ENCODE peak calls at places on chromosomes 3 and 15, in six cellular contexts. C is esophagus muscularis mucosa; S is fibroblast of lung; M is CD4-positive, alpha-beta T cell; O is choroid plexus epithelial cell; P is mesothelial cell of epicardium. U is an unnamed sample.

GRCh38 chr15:95930659-95931375 is 399.7 kb upstream of the NR2F2 start:
- DNase-seq in P (no peak), M (no peak), O (no peak), S (no peak), C (no peak), U (no peak)

GRCh38 chr15:39942101-39942752 is 8.3 kb downstream of the EIF2AK4 start:
- DNase-seq in P (no peak), M (no peak), C (no peak), S (peak; percentile 68), O (peak; percentile 79), U (no peak)

GRCh38 chr3:72338082-72338941 is 509.9 kb downstream of the SHQ1 start:
- DNase-seq in C (no peak), S (no peak), P (no peak), M (no peak), O (no peak), U (no peak)

GRCh38 chr3:60294181-60294580 is 957.1 kb downstream of the FHIT start:
- DNase-seq in P (no peak), C (no peak), S (peak; percentile 96), M (no peak), O (peak; percentile 91), U (no peak)

GRCh38 chr3:129424185-129424841 is 4.1 kb downstream of the EFCAB12 start:
- DNase-seq in S (no peak), C (no peak), M (no peak), O (peak; percentile 73), P (no peak), U (no peak)

GRCh38 chr3:161455962-161456361 is 40.6 kb upstream of the OTOL1 start:
- DNase-seq in M (no peak), P (no peak), C (no peak), O (no peak), S (no peak), U (no peak)

GRCh38 chr3:48897401-48898376 is 993 bp downstream of the SLC25A20 start:
- DNase-seq in M (no peak), C (no peak), O (peak; percentile 11), S (peak; percentile 7), P (no peak), U (no peak)

GRCh38 chr15:33156021-33156420 is 38.5 kb downstream of the FMN1 start:
- DNase-seq in C (no peak), S (no peak), P (no peak), M (no peak), O (no peak), U (no peak)

GRCh38 chr3:61682671-61683408 is 121.5 kb downstream of the PTPRG start:
- DNase-seq in O (no peak), C (no peak), P (no peak), M (no peak), S (no peak), U (no peak)

GRCh38 chr3:71369733-71370391 is 213.7 kb downstream of the FOXP1 start:
- DNase-seq in O (peak; percentile 68), S (peak; percentile 56), C (no peak), P (no peak), M (no peak), U (no peak)

GRCh38 chr15:37586976-37587375 is 347.5 kb upstream of the TMCO5A start:
- DNase-seq in O (no peak), C (no peak), S (peak; percentile 52), M (no peak), P (no peak), U (no peak)

GRCh38 chr3:146250449-146251382 is at the start of gene PLSCR4:
- DNase-seq in O (peak; percentile 86), M (no peak), C (peak; percentile 95), P (peak; percentile 64), S (peak; percentile 82), U (peak; percentile 18)

GRCh38 chr3:45225465-45226205 is 452 bp downstream of the TMEM158 start:
- DNase-seq in O (peak; percentile 46), M (no peak), S (no peak), C (no peak), P (peak; percentile 54), U (no peak)

GRCh38 chr3:9399746-9400145 is 2.3 kb downstream of the SETD5 start:
- DNase-seq in O (peak; percentile 98), P (peak; percentile 54), C (no peak), S (peak; percentile 97), M (no peak), U (peak; percentile 30)

GRCh38 chr3:122690096-122690495 is 9.5 kb downstream of the PARP14 start:
- DNase-seq in P (no peak), O (no peak), C (no peak), M (no peak), S (no peak), U (no peak)

GRCh38 chr3:104437131-104437750 is 929.5 kb upstream of the ALCAM start:
- DNase-seq in M (no peak), S (peak; percentile 78), P (no peak), C (no peak), O (peak; percentile 85), U (no peak)

GRCh38 chr3:124845406-124845805 is 41.8 kb downstream of the ITGB5 start:
- DNase-seq in P (no peak), S (peak; percentile 92), C (no peak), M (no peak), O (peak; percentile 93), U (no peak)

GRCh38 chr3:9201278-9201677 is 48.2 kb downstream of the SRGAP3 start:
- DNase-seq in P (no peak), M (no peak), S (no peak), O (no peak), C (no peak), U (no peak)

GRCh38 chr15:101488300-101489164 is 975 bp downstream of the PCSK6 start:
- DNase-seq in S (no peak), C (no peak), O (no peak), P (no peak), M (no peak), U (no peak)

GRCh38 chr3:29156071-29156715 is 124.7 kb upstream of the RBMS3 start:
- DNase-seq in S (no peak), O (no peak), C (no peak), P (no peak), M (no peak), U (no peak)

GRCh38 chr15:34665498-34666116 is 82.2 kb upstream of the GOLGA8B start:
- DNase-seq in C (no peak), M (no peak), O (no peak), S (no peak), P (no peak), U (no peak)

GRCh38 chr15:63501256-63502089 is 2.9 kb upstream of the USP3 start:
- DNase-seq in S (peak; percentile 97), C (no peak), M (peak; percentile 28), P (peak; percentile 59), O (peak; percentile 92), U (no peak)

GRCh38 chr3:44976002-44976815 is at the start of the genes EXOSC7 and ZDHHC3:
- DNase-seq in P (peak; percentile 85), M (peak; percentile 85), S (peak; percentile 85), O (peak; percentile 87), C (peak; percentile 97), U (peak; percentile 68)

DNA sequence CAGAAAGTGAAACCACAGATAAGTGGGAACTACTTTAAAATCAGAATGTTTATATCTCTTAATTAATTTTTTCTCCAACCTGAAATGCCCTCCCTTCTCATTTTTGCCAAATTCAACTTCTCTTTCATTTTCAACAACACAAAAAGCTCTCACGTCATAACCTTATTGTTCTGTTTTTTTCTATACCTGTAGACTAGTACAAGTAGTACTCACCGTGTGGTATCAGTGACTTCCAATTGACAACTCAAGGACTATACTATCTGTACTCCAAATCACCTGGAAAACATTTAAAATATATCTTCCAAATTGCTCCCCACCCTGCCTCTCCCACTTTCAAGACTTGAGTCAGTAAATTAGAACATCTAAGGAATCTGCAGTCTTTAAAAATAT is 72.8 kb upstream of the ZNF280D start:
- DNase-seq in M (no peak), O (no peak), C (no peak), S (no peak), P (no peak), U (no peak)
- TF ChIP-seq CTCF in M (no peak), O (no peak), C (no peak), S (no peak), P (no peak), U (no peak)

DNA sequence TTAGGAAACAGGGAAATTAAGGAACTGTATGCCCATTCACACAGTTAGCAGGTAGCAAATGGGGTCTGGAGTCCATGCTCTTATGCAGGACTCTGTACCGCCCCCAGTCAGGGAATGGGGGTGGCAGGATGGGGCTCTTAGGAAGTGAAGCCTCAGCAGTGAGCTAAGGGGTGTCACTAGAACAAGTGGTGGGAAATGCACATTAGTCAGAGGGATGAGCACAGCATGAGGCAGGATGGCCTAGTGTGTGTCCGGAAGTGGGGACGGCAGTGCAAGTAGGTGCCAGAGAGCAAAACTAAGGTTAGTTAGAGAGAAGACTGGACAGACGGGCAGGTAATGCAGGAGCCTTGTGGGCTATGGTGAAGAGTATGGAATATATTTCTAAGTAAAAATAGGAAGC is 60.7 kb downstream of the ST3GAL6 start:
- DNase-seq in S (no peak), C (no peak), M (no peak), P (no peak), O (peak; percentile 54), U (no peak)
- TF ChIP-seq CTCF in S (no peak), C (no peak), M (no peak), P (no peak), O (no peak), U (no peak)

DNA sequence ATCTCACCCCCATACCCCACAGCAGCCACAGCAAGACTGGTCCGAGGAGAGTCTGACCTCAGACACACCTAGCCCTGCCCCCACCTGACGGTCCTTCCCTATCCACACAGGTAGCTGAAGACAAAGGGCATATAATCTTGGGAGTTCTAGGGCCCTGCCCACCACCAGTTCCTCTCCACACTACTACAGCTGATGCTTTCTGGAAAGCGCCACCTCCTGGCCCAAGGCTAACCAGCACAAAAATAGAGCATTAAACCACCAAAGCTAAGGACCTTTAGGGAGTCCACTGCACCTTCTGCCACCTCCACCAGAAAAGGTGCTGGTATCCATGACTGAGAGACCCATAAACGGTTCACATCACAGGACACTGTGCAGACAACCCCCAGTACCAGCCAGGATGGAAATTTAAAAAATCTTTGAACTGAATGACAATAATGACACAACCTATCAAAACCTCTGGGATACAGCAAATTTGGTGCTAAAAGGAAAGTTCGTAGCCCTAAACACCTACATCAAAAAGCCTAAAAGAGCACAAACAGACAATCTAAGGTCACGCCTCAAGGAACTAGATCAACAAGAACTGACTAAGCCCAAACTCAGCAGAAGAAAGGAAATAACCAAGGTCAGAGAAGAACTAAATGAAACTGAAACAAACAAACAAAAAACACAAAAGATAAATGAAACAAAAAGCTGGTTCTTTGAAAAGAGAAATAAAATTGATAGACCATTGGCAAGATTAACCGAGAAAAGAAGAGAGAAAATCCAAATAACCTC is 122.1 kb upstream of the TPRG1 start:
- DNase-seq in M (peak; percentile 7), P (no peak), C (no peak), S (no peak), O (no peak), U (no peak)
- TF ChIP-seq CTCF in M (no peak), P (no peak), C (no peak), S (no peak), O (peak; percentile 34), U (no peak)

GRCh38 chr3:133491481-133492059 is 81.9 kb upstream of the CDV3 start:
- DNase-seq in S (no peak), C (peak; percentile 57), P (no peak), M (no peak), O (no peak), U (no peak)

GRCh38 chr3:133489466-133490085 is 83.9 kb upstream of the CDV3 start:
- DNase-seq in M (no peak), O (peak; percentile 11), S (no peak), C (peak; percentile 66), P (no peak), U (no peak)

GRCh38 chr3:133492159-133492860 is 81.2 kb upstream of the CDV3 start:
- DNase-seq in P (no peak), M (no peak), S (no peak), C (peak; percentile 84), O (no peak), U (no peak)

GRCh38 chr3:133490468-133491351 is 82.8 kb upstream of the CDV3 start:
- DNase-seq in O (no peak), P (no peak), S (no peak), C (peak; percentile 78), M (peak; percentile 49), U (no peak)

GRCh38 chr3:133494469-133494868 is 79.0 kb upstream of the CDV3 start:
- DNase-seq in M (no peak), S (peak; percentile 28), O (peak; percentile 60), P (no peak), C (peak; percentile 88), U (no peak)
- TF ChIP-seq CTCF in M (no peak), S (no peak), O (peak; percentile 74), P (peak; percentile 22), C (peak; percentile 42), U (peak; percentile 53)

U was measured in progenitor cell of endocrine pancreas.